ENCODE peak calls at places on chromosomes 16 and 17, in eight cellular contexts. M, I, D, V, R, K, T and H are unnamed samples.

GRCh38 chr17:156094-156621 is 18.8 kb downstream of the SCGB1C2 start:
- DNase-seq in M (no peak), I (no peak), D (peak), V (no peak), R (no peak), K (no peak), T (no peak), H (no peak)

GRCh38 chr17:51029568-51030463 is 90.9 kb downstream of the SPAG9 start:
- DNase-seq in M (no peak), I (peak), D (no peak), V (no peak), R (no peak), K (no peak), T (peak), H (peak)

GRCh38 chr16:69859105-69859969 is 91.8 kb upstream of the CLEC18A start:
- DNase-seq in M (no peak), I (no peak), D (no peak), V (no peak), R (peak), K (peak), T (no peak), H (no peak)

GRCh38 chr16:57590654-57591085 is 37.8 kb upstream of the ADGRG1 start:
- DNase-seq in M (no peak), I (peak), D (no peak), V (peak), R (no peak), K (peak), T (peak), H (peak)

GRCh38 chr17:9987779-9988585 is 82.9 kb upstream of the RCVRN start:
- DNase-seq in M (no peak), I (peak), D (peak), V (no peak), R (peak), K (peak), T (peak), H (peak)

GRCh38 chr16:79437764-79438728 is 162.5 kb downstream of the MAF start:
- DNase-seq in M (peak), I (no peak), D (peak), V (peak), R (peak), K (no peak), T (no peak), H (no peak)

GRCh38 chr17:72614871-72615626 is 477.4 kb downstream of the SLC39A11 start:
- DNase-seq in M (no peak), I (peak), D (no peak), V (peak), R (no peak), K (peak), T (peak), H (peak)

GRCh38 chr17:78745407-78746088 is 36.5 kb downstream of the CYTH1 start:
- DNase-seq in M (no peak), I (peak), D (no peak), V (no peak), R (no peak), K (peak), T (peak), H (peak)

GRCh38 chr16:66189951-66190350 is 176.5 kb upstream of the CDH5 start:
- DNase-seq in M (no peak), I (peak), D (no peak), V (peak), R (no peak), K (no peak), T (peak), H (peak)

GRCh38 chr17:2867441-2868424 is 71.5 kb downstream of the RAP1GAP2 start:
- DNase-seq in M (no peak), I (peak), D (peak), V (peak), R (no peak), K (peak), T (peak), H (peak)

GRCh38 chr17:68910256-68910705 is 44.9 kb downstream of the ABCA8 start:
- DNase-seq in M (no peak), I (peak), D (no peak), V (peak), R (no peak), K (no peak), T (peak), H (peak)

GRCh38 chr17:4035081-4035680 is 70.9 kb upstream of the ATP2A3 start:
- DNase-seq in M (no peak), I (no peak), D (no peak), V (no peak), R (no peak), K (no peak), T (no peak), H (peak)
- TF ChIP-seq CTCF in M (no peak), I (peak), D (no peak), V (no peak), R (no peak), K (no peak), T (no peak), H (no peak)

GRCh38 chr16:49336581-49336980 is 37.0 kb upstream of the C16orf78 start:
- DNase-seq in M (no peak), I (no peak), D (no peak), V (no peak), R (no peak), K (no peak), T (no peak), H (no peak)
- TF ChIP-seq CTCF in M (no peak), I (no peak), D (no peak), V (no peak), R (no peak), K (no peak), T (no peak), H (no peak)

GRCh38 chr16:89704281-89704680 is 2.8 kb upstream of the SPATA2L start:
- DNase-seq in M (no peak), I (no peak), D (no peak), V (no peak), R (no peak), K (no peak), T (no peak), H (no peak)

GRCh38 chr16:89700649-89701424 is 668 bp downstream of the SPATA2L start:
- DNase-seq in M (peak), I (peak), D (no peak), V (no peak), R (no peak), K (peak), T (no peak), H (peak)

GRCh38 chr16:89705006-89705405 is 3.5 kb upstream of the SPATA2L start:
- DNase-seq in M (no peak), I (no peak), D (no peak), V (no peak), R (no peak), K (no peak), T (no peak), H (no peak)

GRCh38 chr16:89700100-89700648 is 1.3 kb downstream of the SPATA2L start:
- DNase-seq in M (peak), I (peak), D (peak), V (peak), R (peak), K (peak), T (peak), H (peak)

GRCh38 chr16:89701425-89702406 is at the start of gene SPATA2L:
- DNase-seq in M (peak), I (peak), D (peak), V (peak), R (peak), K (peak), T (peak), H (peak)
- TF ChIP-seq CTCF in M (no peak), I (no peak), D (no peak), V (peak), R (no peak), K (no peak), T (peak), H (no peak)

GRCh38 chr17:76585649-76586593 is at the start of gene ST6GALNAC2:
- DNase-seq in M (peak), I (peak), D (peak), V (no peak), R (peak), K (peak), T (no peak), H (peak)
- TF ChIP-seq CTCF in M (peak), I (peak), D (peak), V (no peak), R (peak), K (peak), T (peak), H (peak)

DNA sequence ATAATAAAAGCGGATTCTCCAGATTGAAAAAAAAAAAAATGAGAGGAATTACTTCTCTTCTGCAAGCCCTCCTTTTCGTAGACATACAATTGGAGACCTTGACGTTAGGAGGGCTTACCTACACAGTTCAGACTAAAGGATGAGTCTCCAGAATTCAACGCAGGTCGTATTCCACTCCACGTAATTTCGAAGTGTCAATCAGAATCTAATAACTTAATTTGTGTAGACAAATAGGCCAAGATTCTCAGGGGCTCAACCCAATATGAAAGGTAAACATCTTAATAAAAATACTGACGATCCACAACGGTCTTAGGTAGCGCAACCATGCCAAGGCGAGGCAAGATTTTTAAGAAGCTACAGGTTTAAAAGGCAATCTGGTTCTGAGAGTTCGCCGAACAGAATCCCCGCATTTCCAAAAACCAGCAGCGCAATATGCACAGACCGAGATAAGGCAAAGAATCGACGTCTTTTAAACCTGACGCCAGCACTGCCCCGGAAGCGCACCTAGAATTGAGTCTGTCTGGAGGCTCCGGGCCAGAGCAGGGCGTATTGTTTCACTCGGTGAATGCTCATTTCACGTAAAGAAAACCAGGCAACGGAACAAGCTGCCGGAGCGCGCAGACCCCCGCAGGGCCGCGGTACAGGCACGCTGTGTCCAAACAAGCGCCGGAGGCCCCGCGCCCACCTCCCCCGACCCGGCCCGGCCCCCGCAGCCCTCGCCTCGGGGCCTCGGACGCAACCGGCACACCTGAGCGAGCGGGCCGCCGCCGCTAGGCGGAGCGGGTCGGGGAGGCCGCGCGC is 623 bp downstream of the MBTPS1 start:
- DNase-seq in M (peak), I (peak), D (no peak), V (peak), R (no peak), K (peak), T (peak), H (peak)
- TF ChIP-seq CTCF in M (peak), I (no peak), D (peak), V (no peak), R (no peak), K (no peak), T (peak), H (no peak)

GRCh38 chr16:88611220-88611821 is 27.1 kb upstream of the IL17C start:
- DNase-seq in M (no peak), I (no peak), D (no peak), V (no peak), R (no peak), K (no peak), T (no peak), H (no peak)

GRCh38 chr16:88608076-88608475 is 30.3 kb upstream of the IL17C start:
- DNase-seq in M (no peak), I (no peak), D (no peak), V (no peak), R (no peak), K (no peak), T (no peak), H (no peak)

GRCh38 chr16:88613293-88613692 is 25.1 kb upstream of the IL17C start:
- DNase-seq in M (no peak), I (no peak), D (no peak), V (no peak), R (no peak), K (no peak), T (no peak), H (no peak)

GRCh38 chr16:88606146-88606757 is 32.1 kb upstream of the IL17C start:
- DNase-seq in M (no peak), I (no peak), D (no peak), V (no peak), R (no peak), K (no peak), T (no peak), H (no peak)

GRCh38 chr16:88610080-88610479 is 28.3 kb upstream of the IL17C start:
- DNase-seq in M (no peak), I (no peak), D (no peak), V (no peak), R (no peak), K (no peak), T (no peak), H (no peak)
- TF ChIP-seq CTCF in M (no peak), I (no peak), D (no peak), V (peak), R (no peak), K (no peak), T (peak), H (peak)

DNA sequence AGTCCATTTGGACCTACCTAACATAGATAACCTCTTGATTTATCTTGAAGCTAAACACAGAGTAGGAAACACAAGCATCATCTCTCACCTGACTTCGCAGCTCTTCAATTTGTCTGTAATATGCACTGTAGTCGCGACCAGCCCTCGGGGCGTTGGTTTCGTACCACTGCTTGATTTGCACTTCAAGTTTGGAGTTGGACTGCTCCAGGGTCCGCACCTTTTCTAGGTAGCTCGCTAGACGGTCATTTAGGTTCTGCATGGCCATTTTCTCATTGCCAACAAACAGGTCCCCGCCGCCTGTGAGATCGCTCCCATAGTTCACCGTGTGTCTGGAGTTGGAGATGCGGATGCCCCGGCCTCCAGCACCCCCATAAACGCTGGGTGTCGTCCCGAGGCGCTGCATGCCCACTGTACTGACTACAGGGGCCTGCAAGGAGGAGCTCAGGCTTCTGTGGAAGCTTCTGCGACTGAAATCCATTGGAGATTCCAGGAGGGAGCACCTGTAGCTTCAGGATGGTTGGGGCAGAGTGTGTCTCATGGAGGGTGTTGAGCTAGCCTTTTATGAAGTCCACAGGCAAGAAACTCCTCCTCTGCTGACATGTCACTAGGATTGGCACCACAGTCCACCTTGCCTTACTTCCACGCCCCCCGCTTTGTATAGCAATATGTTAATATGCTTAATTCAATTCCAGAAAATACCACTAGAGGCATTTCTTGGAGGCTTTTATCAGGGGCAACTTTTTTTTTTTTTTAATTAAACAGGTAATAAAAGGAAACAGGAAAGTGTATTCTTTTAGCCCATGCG is at the start of gene KRT20:
- DNase-seq in M (no peak), I (no peak), D (no peak), V (no peak), R (no peak), K (no peak), T (no peak), H (no peak)
- TF ChIP-seq CTCF in M (no peak), I (peak), D (no peak), V (peak), R (no peak), K (peak), T (peak), H (peak)

GRCh38 chr17:36545465-36546417 is 1.0 kb downstream of the GGNBP2 start:
- DNase-seq in M (peak), I (peak), D (peak), V (peak), R (peak), K (peak), T (peak), H (peak)
- TF ChIP-seq CTCF in M (no peak), I (no peak), D (no peak), V (peak), R (no peak), K (no peak), T (no peak), H (no peak)

GRCh38 chr17:1484586-1485310 is 7.7 kb downstream of the MYO1C start:
- DNase-seq in M (no peak), I (peak), D (no peak), V (no peak), R (peak), K (peak), T (peak), H (peak)
- TF ChIP-seq CTCF in M (no peak), I (peak), D (no peak), V (peak), R (no peak), K (no peak), T (no peak), H (no peak)

DNA sequence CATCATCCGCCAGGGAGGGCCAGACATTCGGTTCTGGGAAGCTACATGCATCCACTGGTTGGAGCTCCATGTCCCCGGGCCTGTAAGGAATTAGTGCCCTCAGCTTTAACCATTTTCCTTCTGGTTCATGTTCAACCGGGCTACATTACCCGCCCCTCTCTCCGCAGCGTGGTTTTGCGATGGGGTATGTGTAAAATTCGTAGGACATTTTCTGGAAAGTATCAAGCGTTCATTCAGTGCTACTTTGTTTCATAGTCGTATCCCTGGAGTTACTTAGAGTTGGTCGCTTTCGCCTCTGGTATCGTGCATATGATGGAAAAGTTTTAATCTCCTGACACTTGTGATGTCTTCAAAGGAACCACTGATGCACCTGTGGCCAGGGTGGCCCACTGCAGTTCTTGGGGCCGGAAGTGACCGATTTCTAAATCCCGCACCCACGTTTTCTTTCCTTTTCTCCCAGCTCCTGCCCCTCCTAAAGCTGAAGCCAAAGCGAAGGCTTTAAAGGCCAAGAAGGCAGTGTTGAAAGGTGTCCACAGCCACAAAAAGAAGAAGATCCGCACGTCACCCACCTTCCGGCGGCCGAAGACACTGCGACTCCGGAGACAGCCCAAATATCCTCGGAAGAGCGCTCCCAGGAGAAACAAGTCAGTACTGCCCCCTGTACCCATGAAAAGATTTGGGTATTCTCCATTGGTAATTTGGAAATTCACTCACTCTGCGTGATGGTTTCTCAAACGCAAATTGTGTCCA is 637 bp downstream of the RPL23A start:
- DNase-seq in M (no peak), I (no peak), D (no peak), V (no peak), R (no peak), K (no peak), T (no peak), H (no peak)
- TF ChIP-seq CTCF in M (no peak), I (no peak), D (no peak), V (peak), R (no peak), K (no peak), T (no peak), H (no peak)